ENCODE peak calls at places on chromosome 18, in four cellular contexts. One of them, this sample, is unnamed.

GRCh38 chr18:45169610-45170009 is 445.7 kb upstream of the SLC14A2 start:
- DNase-seq in right lobe of liver: no peak
- DNase-seq in IMR-90: peak
- DNase-seq in spleen: no peak
- DNase-seq in this sample: no peak

GRCh38 chr18:5476961-5477800 is 66.6 kb downstream of the EPB41L3 start:
- DNase-seq in IMR-90: peak
- DNase-seq in spleen: no peak
- DNase-seq in right lobe of liver: no peak
- DNase-seq in this sample: no peak

GRCh38 chr18:57660961-57661360 is 39.3 kb upstream of the NARS1 start:
- DNase-seq in IMR-90: peak
- DNase-seq in right lobe of liver: no peak
- DNase-seq in spleen: no peak
- DNase-seq in this sample: no peak

GRCh38 chr18:5958822-5959221 is 63.5 kb upstream of the TMEM200C start:
- DNase-seq in spleen: no peak
- DNase-seq in right lobe of liver: no peak
- DNase-seq in IMR-90: no peak
- DNase-seq in this sample: no peak

GRCh38 chr18:72986103-72986502 is 118.3 kb upstream of the NETO1 start:
- DNase-seq in spleen: no peak
- DNase-seq in IMR-90: no peak
- DNase-seq in right lobe of liver: no peak
- DNase-seq in this sample: no peak

GRCh38 chr18:55097406-55098170 is 138.3 kb upstream of the CCDC68 start:
- DNase-seq in spleen: no peak
- DNase-seq in right lobe of liver: no peak
- DNase-seq in IMR-90: no peak
- DNase-seq in this sample: no peak

GRCh38 chr18:54924948-54925347 is 34.3 kb downstream of the CCDC68 start:
- DNase-seq in right lobe of liver: no peak
- DNase-seq in spleen: no peak
- DNase-seq in IMR-90: peak
- DNase-seq in this sample: no peak

GRCh38 chr18:3985664-3986063 is 469.4 kb downstream of the DLGAP1 start:
- DNase-seq in spleen: no peak
- DNase-seq in IMR-90: peak
- DNase-seq in right lobe of liver: no peak
- DNase-seq in this sample: no peak

GRCh38 chr18:67408240-67408639 is 108.3 kb downstream of the DSEL start:
- DNase-seq in spleen: no peak
- DNase-seq in IMR-90: peak
- DNase-seq in right lobe of liver: no peak
- DNase-seq in this sample: no peak

GRCh38 chr18:55404811-55405654 is 183.0 kb downstream of the TCF4 start:
- DNase-seq in right lobe of liver: no peak
- DNase-seq in IMR-90: no peak
- DNase-seq in spleen: no peak
- DNase-seq in this sample: no peak

GRCh38 chr18:7812431-7813063 is 245.4 kb downstream of the PTPRM start:
- DNase-seq in right lobe of liver: no peak
- DNase-seq in spleen: no peak
- DNase-seq in IMR-90: peak
- DNase-seq in this sample: no peak

GRCh38 chr18:75088622-75089211 is 120.2 kb downstream of the PTGR3 start:
- DNase-seq in IMR-90: no peak
- DNase-seq in right lobe of liver: no peak
- DNase-seq in spleen: no peak
- DNase-seq in this sample: no peak

GRCh38 chr18:6543330-6543908 is 128.7 kb upstream of the L3MBTL4 start:
- DNase-seq in right lobe of liver: no peak
- DNase-seq in IMR-90: peak
- DNase-seq in spleen: no peak
- DNase-seq in this sample: no peak

GRCh38 chr18:35479911-35480586 is 17.7 kb downstream of the INO80C start:
- DNase-seq in right lobe of liver: no peak
- DNase-seq in IMR-90: no peak
- DNase-seq in spleen: no peak
- DNase-seq in this sample: no peak

GRCh38 chr18:35005963-35006577 is 35.1 kb upstream of the MAPRE2 start:
- DNase-seq in right lobe of liver: no peak
- DNase-seq in spleen: no peak
- DNase-seq in IMR-90: peak
- DNase-seq in this sample: no peak

GRCh38 chr18:13318644-13319501 is 100.3 kb downstream of the LDLRAD4 start:
- DNase-seq in right lobe of liver: no peak
- DNase-seq in spleen: no peak
- DNase-seq in IMR-90: no peak
- DNase-seq in this sample: no peak

GRCh38 chr18:44229693-44230108 is 451.0 kb upstream of the SETBP1 start:
- DNase-seq in right lobe of liver: peak
- DNase-seq in spleen: no peak
- DNase-seq in IMR-90: peak
- DNase-seq in this sample: peak

GRCh38 chr18:5393779-5394178 is 98.3 kb upstream of the ZBTB14 start:
- DNase-seq in IMR-90: peak
- DNase-seq in right lobe of liver: no peak
- DNase-seq in spleen: no peak
- DNase-seq in this sample: no peak

GRCh38 chr18:3704556-3705162 is 254.7 kb downstream of the TGIF1 start:
- DNase-seq in IMR-90: no peak
- DNase-seq in right lobe of liver: no peak
- DNase-seq in spleen: no peak
- DNase-seq in this sample: no peak

GRCh38 chr18:75125359-75126331 is 83.3 kb downstream of the PTGR3 start:
- DNase-seq in spleen: peak
- DNase-seq in IMR-90: no peak
- DNase-seq in right lobe of liver: no peak
- DNase-seq in this sample: peak

GRCh38 chr18:36169938-36170337 is 17.4 kb upstream of the MOCOS start:
- DNase-seq in IMR-90: no peak
- DNase-seq in right lobe of liver: no peak
- DNase-seq in spleen: no peak
- DNase-seq in this sample: no peak

GRCh38 chr18:13452448-13452811 is 233.9 kb downstream of the LDLRAD4 start:
- DNase-seq in IMR-90: peak
- DNase-seq in spleen: no peak
- DNase-seq in right lobe of liver: no peak
- DNase-seq in this sample: no peak

GRCh38 chr18:62379051-62379450 is 53.9 kb downstream of the TNFRSF11A start:
- DNase-seq in spleen: no peak
- DNase-seq in right lobe of liver: no peak
- DNase-seq in IMR-90: no peak
- DNase-seq in this sample: no peak

GRCh38 chr18:70419526-70419925 is 130.7 kb downstream of the SOCS6 start:
- DNase-seq in spleen: no peak
- DNase-seq in right lobe of liver: no peak
- DNase-seq in IMR-90: peak
- DNase-seq in this sample: no peak

GRCh38 chr18:74476154-74476553 is 19.0 kb upstream of the DIPK1C start:
- DNase-seq in right lobe of liver: no peak
- DNase-seq in IMR-90: peak
- DNase-seq in spleen: no peak
- DNase-seq in this sample: no peak

GRCh38 chr18:2114289-2114688 is 457.0 kb downstream of the METTL4 start:
- DNase-seq in right lobe of liver: no peak
- DNase-seq in spleen: no peak
- DNase-seq in IMR-90: no peak
- DNase-seq in this sample: no peak

GRCh38 chr18:41128545-41128944 is 826.5 kb upstream of the PIK3C3 start:
- DNase-seq in spleen: no peak
- DNase-seq in IMR-90: peak
- DNase-seq in right lobe of liver: no peak
- DNase-seq in this sample: no peak

GRCh38 chr18:73564073-73564472 is 583.6 kb downstream of the FBXO15 start:
- DNase-seq in spleen: no peak
- DNase-seq in right lobe of liver: no peak
- DNase-seq in IMR-90: peak
- DNase-seq in this sample: no peak

GRCh38 chr18:2680216-2680792 is 24.8 kb downstream of the SMCHD1 start:
- DNase-seq in IMR-90: no peak
- DNase-seq in right lobe of liver: no peak
- DNase-seq in spleen: no peak
- DNase-seq in this sample: no peak

GRCh38 chr18:6776193-6776592 is 46.7 kb downstream of the ARHGAP28 start:
- DNase-seq in right lobe of liver: no peak
- DNase-seq in spleen: no peak
- DNase-seq in IMR-90: peak
- DNase-seq in this sample: no peak

GRCh38 chr18:29418136-29418535 is 1241.2 kb upstream of the CDH2 start:
- DNase-seq in IMR-90: peak
- DNase-seq in right lobe of liver: no peak
- DNase-seq in spleen: no peak
- DNase-seq in this sample: no peak

GRCh38 chr18:23837591-23837990 is 148.3 kb downstream of the LAMA3 start:
- DNase-seq in right lobe of liver: no peak
- DNase-seq in spleen: no peak
- DNase-seq in IMR-90: peak
- DNase-seq in this sample: no peak

GRCh38 chr18:55546873-55547704 is 40.9 kb downstream of the TCF4 start:
- DNase-seq in IMR-90: peak
- DNase-seq in right lobe of liver: no peak
- DNase-seq in spleen: no peak
- DNase-seq in this sample: no peak

GRCh38 chr18:55500316-55501086 is 87.5 kb downstream of the TCF4 start:
- DNase-seq in spleen: no peak
- DNase-seq in IMR-90: peak
- DNase-seq in right lobe of liver: no peak
- DNase-seq in this sample: no peak

GRCh38 chr18:61833978-61834377 is 58.8 kb downstream of the RNF152 start:
- DNase-seq in right lobe of liver: no peak
- DNase-seq in IMR-90: peak
- DNase-seq in spleen: no peak
- DNase-seq in this sample: no peak

GRCh38 chr18:33576999-33577687 is 876 bp upstream of the ASXL3 start:
- DNase-seq in right lobe of liver: no peak
- DNase-seq in spleen: no peak
- DNase-seq in IMR-90: no peak
- DNase-seq in this sample: no peak
- H3K27ac ChIP-seq in right lobe of liver: peak
- H3K27ac ChIP-seq in spleen: peak
- H3K27ac ChIP-seq in IMR-90: peak
- H3K27ac ChIP-seq in this sample: no peak

GRCh38 chr18:48942554-48943261 is 8.1 kb downstream of the SMAD7 start:
- DNase-seq in right lobe of liver: peak
- DNase-seq in IMR-90: peak
- DNase-seq in spleen: no peak
- DNase-seq in this sample: peak
- H3K4me3 ChIP-seq in right lobe of liver: peak
- H3K4me3 ChIP-seq in IMR-90: no peak
- H3K4me3 ChIP-seq in spleen: no peak
- H3K4me3 ChIP-seq in this sample: no peak

GRCh38 chr18:32773187-32773712 is 427 bp upstream of the KLHL14 start:
- DNase-seq in right lobe of liver: no peak
- DNase-seq in spleen: no peak
- DNase-seq in IMR-90: no peak
- DNase-seq in this sample: no peak

GRCh38 chr18:32771169-32771751 is 1.6 kb downstream of the KLHL14 start:
- DNase-seq in spleen: peak
- DNase-seq in IMR-90: no peak
- DNase-seq in right lobe of liver: no peak
- DNase-seq in this sample: peak

GRCh38 chr18:32770651-32771168 is 2.1 kb downstream of the KLHL14 start:
- DNase-seq in IMR-90: no peak
- DNase-seq in spleen: peak
- DNase-seq in right lobe of liver: no peak
- DNase-seq in this sample: peak

GRCh38 chr18:32771871-32772499 is 838 bp downstream of the KLHL14 start:
- DNase-seq in IMR-90: no peak
- DNase-seq in right lobe of liver: no peak
- DNase-seq in spleen: peak
- DNase-seq in this sample: peak

GRCh38 chr18:32772580-32773186 is at the start of gene KLHL14:
- DNase-seq in IMR-90: no peak
- DNase-seq in right lobe of liver: no peak
- DNase-seq in spleen: no peak
- DNase-seq in this sample: no peak
- H3K27ac ChIP-seq in IMR-90: no peak
- H3K27ac ChIP-seq in right lobe of liver: no peak
- H3K27ac ChIP-seq in spleen: peak
- H3K27ac ChIP-seq in this sample: no peak

DNA sequence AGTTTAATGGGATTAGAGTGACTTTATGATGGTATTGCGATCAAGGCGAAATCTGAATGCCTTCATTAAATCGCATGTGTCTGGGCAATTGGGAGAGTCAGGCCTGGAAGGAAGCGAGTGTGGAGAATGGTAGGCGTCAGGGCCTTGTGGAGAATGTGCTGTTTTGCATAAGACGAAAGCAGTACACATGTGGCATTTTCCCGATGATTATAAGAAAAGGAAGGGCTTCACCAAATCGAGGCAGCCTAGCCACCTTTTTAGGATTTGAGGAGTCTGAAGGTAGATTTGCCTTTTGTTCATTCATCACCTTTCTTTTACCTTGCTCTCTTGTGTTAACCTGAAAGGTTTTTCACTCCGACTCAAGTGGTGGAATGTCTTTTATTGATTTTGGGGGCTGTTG is 1.0 kb downstream of the ZNF532 start:
- DNase-seq in right lobe of liver: no peak
- DNase-seq in spleen: no peak
- DNase-seq in IMR-90: no peak
- DNase-seq in this sample: no peak
- H3K4me3 ChIP-seq in right lobe of liver: no peak
- H3K4me3 ChIP-seq in spleen: no peak
- H3K4me3 ChIP-seq in IMR-90: no peak
- H3K4me3 ChIP-seq in this sample: no peak

DNA sequence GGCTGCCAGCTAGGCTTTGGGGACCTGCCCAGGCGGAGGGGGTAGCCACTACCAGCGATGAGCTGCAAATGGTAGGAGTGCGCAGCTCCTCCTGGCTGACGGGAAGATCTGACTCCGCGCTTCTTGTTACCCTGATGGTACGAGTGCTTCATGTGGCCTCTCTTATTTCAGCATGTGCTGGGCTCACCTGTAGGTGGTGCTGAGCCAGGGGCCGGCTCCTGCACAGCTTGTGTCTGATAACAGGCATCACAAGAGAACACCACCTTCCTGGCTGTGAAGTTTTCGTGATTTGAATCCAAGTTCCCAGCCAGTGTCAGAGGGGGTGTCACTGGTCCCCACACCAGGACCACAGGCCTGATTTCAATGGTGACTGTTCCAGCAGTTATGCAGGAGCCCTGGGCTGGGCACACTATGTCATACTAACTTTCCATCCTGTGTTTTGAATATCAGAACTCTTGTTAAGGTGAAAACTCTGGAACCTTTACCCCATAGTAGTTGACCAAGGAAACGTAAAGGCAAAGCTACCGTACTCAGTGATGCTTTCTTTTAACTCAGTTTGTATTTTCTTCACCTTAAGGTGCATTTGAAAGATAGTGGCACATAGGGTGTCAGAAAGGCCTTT is 28.0 kb downstream of the APCDD1 start:
- DNase-seq in IMR-90: no peak
- DNase-seq in spleen: no peak
- DNase-seq in right lobe of liver: no peak
- DNase-seq in this sample: no peak
- H3K27ac ChIP-seq in IMR-90: no peak
- H3K27ac ChIP-seq in spleen: peak
- H3K27ac ChIP-seq in right lobe of liver: no peak
- H3K27ac ChIP-seq in this sample: no peak

This sample was measured in Peyer's patch.